ENCODE peak calls at places on chromosome X, in nine cellular contexts. M is foreskin fibroblast; E is midbrain; R is posterior cingulate gyrus; F is activated naive CD4-positive, alpha-beta T cell; D is fibroblast of gingiva; X is stimulated activated CD8-positive, alpha-beta memory T cell treated with anti-CD3 and anti-CD28 coated beads, Interleukin-7, amount 100 ng/mL, for 24 hours; Q is right cardiac atrium; T is sciatic nerve. K is an unnamed sample.

GRCh38 chrX:63561425-63561824 is 210.3 kb upstream of the SPIN4 start:
- DNase-seq in M (peak; percentile 4), E (peak; percentile 31), R (no peak), F (no peak), D (peak; percentile 0), X (no peak), Q (no peak), T (no peak), K (no peak)

GRCh38 chrX:150731795-150732194 is 38.6 kb downstream of the MTMR1 start:
- DNase-seq in M (peak; percentile 94), E (no peak), R (no peak), F (no peak), D (peak; percentile 93), X (peak; percentile 12), Q (no peak), T (no peak), K (no peak)

GRCh38 chrX:115192244-115192700 is 3.1 kb downstream of the RBMXL3 start:
- DNase-seq in M (no peak), E (no peak), R (peak; percentile 70), F (no peak), D (no peak), X (no peak), Q (no peak), T (no peak), K (no peak)

GRCh38 chrX:47613082-47613481 is 6.6 kb downstream of the SYN1 start:
- DNase-seq in M (no peak), E (no peak), R (peak; percentile 88), F (no peak), D (no peak), X (no peak), Q (no peak), T (no peak), K (no peak)

GRCh38 chrX:57906790-57907189 is 3.5 kb downstream of the ZXDA start:
- DNase-seq in M (peak; percentile 68), E (no peak), R (no peak), F (no peak), D (peak; percentile 60), X (no peak), Q (no peak), T (no peak), K (no peak)

GRCh38 chrX:150513564-150513963 is 54.9 kb upstream of the MTM1 start:
- DNase-seq in M (no peak), E (no peak), R (no peak), F (no peak), D (no peak), X (no peak), Q (no peak), T (no peak), K (no peak)

GRCh38 chrX:42746606-42747005 is 31.4 kb downstream of the PPP1R2C start:
- DNase-seq in M (peak; percentile 79), E (no peak), R (no peak), F (no peak), D (peak; percentile 63), X (no peak), Q (no peak), T (no peak), K (no peak)

GRCh38 chrX:54995621-54996020 is 1.6 kb upstream of the PFKFB1 start:
- DNase-seq in M (no peak), E (no peak), R (no peak), F (no peak), D (no peak), X (no peak), Q (no peak), T (no peak), K (no peak)

GRCh38 chrX:150506486-150506885 is 61.9 kb upstream of the MTM1 start:
- DNase-seq in M (no peak), E (no peak), R (no peak), F (no peak), D (no peak), X (no peak), Q (no peak), T (no peak), K (no peak)

GRCh38 chrX:40108084-40108958 is 10.6 kb upstream of the BCOR start:
- DNase-seq in M (peak; percentile 39), E (peak; percentile 54), R (peak; percentile 87), F (no peak), D (no peak), X (no peak), Q (peak; percentile 76), T (peak; percentile 75), K (peak; percentile 42)

GRCh38 chrX:12360389-12360788 is 222.1 kb downstream of the FRMPD4 start:
- DNase-seq in M (peak; percentile 66), E (no peak), R (no peak), F (no peak), D (peak; percentile 23), X (no peak), Q (no peak), T (no peak), K (no peak)

GRCh38 chrX:132171881-132172280 is 44.1 kb upstream of the FRMD7 start:
- DNase-seq in M (no peak), E (no peak), R (no peak), F (no peak), D (no peak), X (no peak), Q (no peak), T (no peak), K (no peak)

GRCh38 chrX:93594780-93595179 is 78.6 kb downstream of the NAP1L3 start:
- DNase-seq in M (no peak), E (no peak), R (no peak), F (no peak), D (no peak), X (no peak), Q (no peak), T (no peak), K (no peak)

GRCh38 chrX:53241558-53241957 is 16.6 kb upstream of the KDM5C start:
- DNase-seq in M (no peak), E (no peak), R (no peak), F (no peak), D (no peak), X (no peak), Q (no peak), T (no peak), K (no peak)

GRCh38 chrX:153580700-153581386 is 18.1 kb downstream of the CCNQ start:
- DNase-seq in M (no peak), E (no peak), R (no peak), F (no peak), D (no peak), X (no peak), Q (peak; percentile 28), T (no peak), K (no peak)

GRCh38 chrX:672931-673330 is 42.3 kb downstream of the SHOX start:
- DNase-seq in M (peak; percentile 10), E (no peak), R (no peak), F (no peak), D (no peak), X (no peak), Q (no peak), T (no peak), K (no peak)

GRCh38 chrX:38561951-38562719 is 793 bp downstream of the TSPAN7 start:
- DNase-seq in M (peak; percentile 3), E (peak; percentile 19), R (peak; percentile 88), F (no peak), D (no peak), X (no peak), Q (peak; percentile 66), T (peak; percentile 59), K (peak; percentile 16)

GRCh38 chrX:151505796-151506195 is 57.7 kb upstream of the PASD1 start:
- DNase-seq in M (no peak), E (peak; percentile 0), R (no peak), F (no peak), D (no peak), X (no peak), Q (no peak), T (no peak), K (no peak)

GRCh38 chrX:109943092-109943739 is 59.7 kb upstream of the TMEM164 start:
- DNase-seq in M (no peak), E (no peak), R (no peak), F (no peak), D (no peak), X (no peak), Q (no peak), T (no peak), K (no peak)

GRCh38 chrX:124045109-124045508 is 83.6 kb downstream of the STAG2 start:
- DNase-seq in M (peak; percentile 30), E (no peak), R (no peak), F (no peak), D (no peak), X (no peak), Q (no peak), T (no peak), K (no peak)

GRCh38 chrX:29634516-29634915 is 580.8 kb upstream of the MAGEB2 start:
- DNase-seq in M (no peak), E (no peak), R (no peak), F (no peak), D (no peak), X (no peak), Q (no peak), T (no peak), K (no peak)

GRCh38 chrX:65883556-65883955 is 156.3 kb downstream of the VSIG4 start:
- DNase-seq in M (no peak), E (no peak), R (no peak), F (no peak), D (no peak), X (no peak), Q (no peak), T (no peak), K (no peak)

GRCh38 chrX:21639775-21640174 is 18.4 kb downstream of the KLHL34 start:
- DNase-seq in M (no peak), E (no peak), R (no peak), F (no peak), D (no peak), X (no peak), Q (no peak), T (no peak), K (no peak)

GRCh38 chrX:18789916-18790315 is 82.5 kb downstream of the PPEF1 start:
- DNase-seq in M (no peak), E (no peak), R (no peak), F (no peak), D (no peak), X (no peak), Q (no peak), T (no peak), K (no peak)

GRCh38 chrX:109952050-109952449 is 50.9 kb upstream of the TMEM164 start:
- DNase-seq in M (no peak), E (no peak), R (no peak), F (no peak), D (no peak), X (no peak), Q (no peak), T (no peak), K (no peak)

GRCh38 chrX:154046262-154046771 is 26.6 kb upstream of the IRAK1 start:
- DNase-seq in M (peak; percentile 83), E (no peak), R (peak; percentile 88), F (no peak), D (peak; percentile 83), X (no peak), Q (peak; percentile 82), T (no peak), K (peak; percentile 29)

GRCh38 chrX:13293700-13294099 is 26.2 kb downstream of the ATXN3L start:
- DNase-seq in M (no peak), E (no peak), R (no peak), F (no peak), D (no peak), X (no peak), Q (no peak), T (no peak), K (no peak)

GRCh38 chrX:30612250-30612655 is 34.7 kb upstream of the TASL start:
- DNase-seq in M (no peak), E (no peak), R (no peak), F (no peak), D (no peak), X (no peak), Q (no peak), T (no peak), K (no peak)

GRCh38 chrX:462853-463252 is 76.1 kb upstream of the PPP2R3B start:
- DNase-seq in M (no peak), E (no peak), R (peak; percentile 67), F (no peak), D (no peak), X (no peak), Q (no peak), T (no peak), K (no peak)

GRCh38 chrX:109936598-109936997 is 66.3 kb upstream of the TMEM164 start:
- DNase-seq in M (no peak), E (no peak), R (no peak), F (no peak), D (no peak), X (no peak), Q (no peak), T (no peak), K (no peak)

GRCh38 chrX:132594129-132594528 is 105.3 kb upstream of the MBNL3 start:
- DNase-seq in M (peak; percentile 18), E (no peak), R (no peak), F (no peak), D (no peak), X (no peak), Q (no peak), T (no peak), K (no peak)

K was measured in left ventricle myocardium inferior.